ENCODE peak calls at places on chromosomes 11 and 22, in six cellular contexts. B is IMR-90, W is neuronal stem cell, G is H1, I is mesenchymal stem cell, K is trophoblast cell. U is an unnamed sample. For H3K4me1, the result is how much of the 10 kb centered on the place peaks cover.

GRCh38 chr11:32428665-32429293 is 6.6 kb downstream of the WT1 start:
- DNase-seq in W (no peak), G (no peak), I (no peak), K (no peak), B (no peak), U (no peak)

GRCh38 chr22:20000246-20001081 is 16.2 kb downstream of the ARVCF start:
- DNase-seq in W (no peak), G (no peak), K (peak), I (no peak), B (no peak), U (no peak)

GRCh38 chr11:16252373-16252772 is 104.0 kb downstream of the SOX6 start:
- DNase-seq in K (no peak), B (peak), W (no peak), I (peak), G (no peak), U (peak)

GRCh38 chr11:22340803-22341581 is 2.8 kb downstream of the SLC17A6 start:
- DNase-seq in B (no peak), G (no peak), I (no peak), K (no peak), W (no peak), U (peak)

GRCh38 chr11:72233056-72233772 is 8.6 kb downstream of the INPPL1 start:
- DNase-seq in W (no peak), B (no peak), K (no peak), G (no peak), I (no peak), U (no peak)

GRCh38 chr11:86932942-86933875 is 22.0 kb downstream of the FZD4 start:
- DNase-seq in I (no peak), W (no peak), G (no peak), K (peak), B (no peak), U (no peak)

GRCh38 chr11:62680825-62681240 is 2.0 kb upstream of the UBXN1 start:
- DNase-seq in G (no peak), K (peak), B (peak), I (peak), W (no peak), U (peak)

GRCh38 chr22:46368422-46368821 is 32.9 kb downstream of the TRMU start:
- DNase-seq in B (no peak), K (no peak), G (no peak), W (no peak), I (no peak), U (no peak)

GRCh38 chr11:30786392-30787120 is 200.4 kb upstream of the MPPED2 start:
- DNase-seq in W (no peak), K (no peak), I (no peak), B (peak), G (no peak), U (no peak)

GRCh38 chr11:109729761-109730160 is 307.8 kb downstream of the C11orf87 start:
- DNase-seq in B (no peak), W (no peak), K (no peak), I (no peak), G (no peak), U (no peak)

GRCh38 chr11:92552942-92553341 is 328.3 kb downstream of the FAT3 start:
- DNase-seq in K (no peak), W (no peak), G (no peak), I (no peak), B (peak), U (no peak)

GRCh38 chr22:38412435-38413084 is 42.4 kb downstream of the KCNJ4 start:
- DNase-seq in I (no peak), G (no peak), K (peak), B (no peak), W (no peak), U (no peak)

GRCh38 chr11:60378359-60378758 is at the start of gene MS4A7:
- DNase-seq in W (no peak), K (no peak), B (no peak), I (no peak), G (no peak), U (no peak)

GRCh38 chr22:41431656-41432055 is 14.9 kb downstream of the TOB2 start:
- DNase-seq in K (no peak), W (no peak), I (no peak), G (no peak), B (no peak), U (no peak)

GRCh38 chr11:120331301-120331966 is 4.8 kb upstream of the ARHGEF12 start:
- DNase-seq in W (no peak), B (peak), K (peak), I (peak), G (no peak), U (no peak)

GRCh38 chr22:28594784-28595324 is 84.8 kb downstream of the TTC28 start:
- DNase-seq in G (no peak), K (no peak), B (peak), W (peak), I (peak), U (peak)

GRCh38 chr11:96189351-96189750 is 153.6 kb downstream of the MAML2 start:
- DNase-seq in I (no peak), W (no peak), K (no peak), B (no peak), G (no peak), U (no peak)
- H3K4me1 ChIP-seq in I (under half), W (under half), K (under half), B (under half), G (under half), U (under half)

GRCh38 chr11:2831826-2832717 is 53.5 kb downstream of the CDKN1C start:
- DNase-seq in K (no peak), I (no peak), B (no peak), G (no peak), W (no peak), U (no peak)
- H3K4me3 ChIP-seq in K (no peak), I (peak), B (no peak), G (no peak), W (no peak), U (no peak)

GRCh38 chr11:57530596-57531507 is at the start of gene TIMM10:
- DNase-seq in B (peak), W (peak), I (peak), G (peak), K (peak), U (peak)
- H3K18ac ChIP-seq in B (no peak), W (no peak), I (no peak), G (peak), K (no peak), U (peak)

DNA sequence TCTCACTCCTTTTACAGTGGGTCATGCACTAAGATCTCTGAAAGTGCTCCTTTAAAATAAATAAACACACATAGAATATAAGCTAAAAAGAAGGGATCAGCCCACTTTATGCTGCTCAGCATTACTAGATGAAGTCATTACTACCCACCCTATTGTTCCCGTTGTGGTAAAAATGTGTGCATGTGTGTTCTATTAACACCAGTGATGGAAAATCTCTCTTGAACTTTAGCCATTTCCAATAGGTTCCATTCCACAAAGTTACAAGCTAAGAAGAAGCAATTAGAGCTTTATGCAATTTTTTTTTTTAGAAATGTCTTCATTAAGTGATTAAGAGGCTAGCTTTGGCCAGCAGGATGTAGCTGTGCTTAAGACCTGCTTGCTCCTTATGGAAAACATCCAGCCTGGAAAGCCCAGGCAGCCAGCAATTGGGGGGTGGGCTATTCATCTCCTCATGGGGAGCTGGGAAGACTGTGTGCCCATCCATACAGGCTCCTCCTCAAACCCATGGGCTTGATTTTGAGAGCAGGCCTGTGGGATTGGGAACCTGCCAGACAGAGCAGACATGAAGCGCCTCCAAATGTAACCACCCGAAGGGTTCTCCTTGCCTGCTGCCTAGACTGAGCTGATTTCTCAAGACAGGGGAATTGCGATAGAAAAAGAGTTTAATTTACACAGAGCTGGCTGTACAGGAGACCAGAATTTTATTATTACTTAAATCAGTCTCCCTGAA is 92.9 kb upstream of the PARVA start:
- DNase-seq in G (no peak), B (peak), K (no peak), I (peak), W (no peak), U (no peak)
- H3K4me1 ChIP-seq in G (under half), B (under half), K (under half), I (under half), W (under half), U (under half)

GRCh38 chr11:115164774-115165173 is 339.4 kb downstream of the CADM1 start:
- DNase-seq in W (no peak), I (peak), G (peak), B (no peak), K (no peak), U (peak)

GRCh38 chr11:115161876-115162275 is 342.3 kb downstream of the CADM1 start:
- DNase-seq in B (no peak), W (no peak), I (no peak), G (no peak), K (no peak), U (no peak)

GRCh38 chr11:115159122-115159665 is 345.0 kb downstream of the CADM1 start:
- DNase-seq in B (no peak), K (no peak), I (no peak), W (no peak), G (no peak), U (no peak)

GRCh38 chr11:115166826-115167225 is 337.4 kb downstream of the CADM1 start:
- DNase-seq in I (no peak), W (no peak), B (no peak), K (no peak), G (no peak), U (no peak)

GRCh38 chr11:115162919-115163318 is 341.3 kb downstream of the CADM1 start:
- DNase-seq in W (no peak), I (no peak), K (no peak), G (no peak), B (no peak), U (no peak)
- H3K4me3 ChIP-seq in W (no peak), I (no peak), K (no peak), G (no peak), B (no peak), U (no peak)